ENCODE peak calls at places on chromosomes 16 and 17, in nine cellular contexts. One of them, this sample, is unnamed.

GRCh38 chr17:13544292-13544691 is 57.4 kb downstream of the HS3ST3A1 start:
- DNase-seq in IMR-90: peak
- DNase-seq in tibial nerve: no peak
- DNase-seq in fibroblast of lung: peak
- DNase-seq in caudate nucleus: no peak
- DNase-seq in A549: no peak
- DNase-seq in AG04450: peak
- DNase-seq in GM23248: peak
- DNase-seq in uterus: peak
- DNase-seq in this sample: no peak

GRCh38 chr16:53168744-53169143 is 114.0 kb downstream of the CHD9 start:
- DNase-seq in IMR-90: no peak
- DNase-seq in tibial nerve: no peak
- DNase-seq in fibroblast of lung: no peak
- DNase-seq in caudate nucleus: no peak
- DNase-seq in A549: no peak
- DNase-seq in AG04450: no peak
- DNase-seq in GM23248: no peak
- DNase-seq in uterus: no peak
- DNase-seq in this sample: no peak

GRCh38 chr17:15490634-15491261 is 23.3 kb upstream of the CDRT4 start:
- DNase-seq in IMR-90: peak
- DNase-seq in tibial nerve: peak
- DNase-seq in fibroblast of lung: peak
- DNase-seq in caudate nucleus: peak
- DNase-seq in A549: no peak
- DNase-seq in AG04450: no peak
- DNase-seq in GM23248: peak
- DNase-seq in uterus: peak
- DNase-seq in this sample: peak

GRCh38 chr17:57434361-57434760 is 178.0 kb downstream of the MSI2 start:
- DNase-seq in IMR-90: no peak
- DNase-seq in tibial nerve: no peak
- DNase-seq in fibroblast of lung: no peak
- DNase-seq in caudate nucleus: no peak
- DNase-seq in A549: no peak
- DNase-seq in AG04450: no peak
- DNase-seq in GM23248: no peak
- DNase-seq in uterus: no peak
- DNase-seq in this sample: no peak

GRCh38 chr17:66938656-66939055 is 25.9 kb upstream of the CACNG4 start:
- DNase-seq in IMR-90: no peak
- DNase-seq in tibial nerve: no peak
- DNase-seq in fibroblast of lung: no peak
- DNase-seq in caudate nucleus: no peak
- DNase-seq in A549: no peak
- DNase-seq in AG04450: no peak
- DNase-seq in GM23248: no peak
- DNase-seq in uterus: no peak
- DNase-seq in this sample: no peak

GRCh38 chr17:74939534-74939933 is 3.8 kb downstream of the OTOP3 start:
- DNase-seq in IMR-90: no peak
- DNase-seq in tibial nerve: no peak
- DNase-seq in fibroblast of lung: no peak
- DNase-seq in caudate nucleus: no peak
- DNase-seq in A549: no peak
- DNase-seq in AG04450: no peak
- DNase-seq in GM23248: no peak
- DNase-seq in uterus: no peak
- DNase-seq in this sample: no peak

GRCh38 chr17:8029121-8029520 is 9.7 kb upstream of the ALOX15B start:
- DNase-seq in IMR-90: peak
- DNase-seq in tibial nerve: no peak
- DNase-seq in fibroblast of lung: peak
- DNase-seq in caudate nucleus: no peak
- DNase-seq in A549: no peak
- DNase-seq in AG04450: no peak
- DNase-seq in GM23248: peak
- DNase-seq in uterus: no peak
- DNase-seq in this sample: no peak

GRCh38 chr16:48914070-48914469 is 304.1 kb upstream of the N4BP1 start:
- DNase-seq in IMR-90: no peak
- DNase-seq in tibial nerve: no peak
- DNase-seq in fibroblast of lung: no peak
- DNase-seq in caudate nucleus: no peak
- DNase-seq in A549: no peak
- DNase-seq in AG04450: no peak
- DNase-seq in GM23248: no peak
- DNase-seq in uterus: no peak
- DNase-seq in this sample: no peak

GRCh38 chr17:57286372-57287105 is 30.2 kb downstream of the MSI2 start:
- DNase-seq in IMR-90: no peak
- DNase-seq in tibial nerve: no peak
- DNase-seq in fibroblast of lung: peak
- DNase-seq in caudate nucleus: peak
- DNase-seq in A549: no peak
- DNase-seq in AG04450: no peak
- DNase-seq in GM23248: no peak
- DNase-seq in uterus: no peak
- DNase-seq in this sample: no peak

GRCh38 chr17:32936894-32937500 is 9.0 kb downstream of the TMEM98 start:
- DNase-seq in IMR-90: peak
- DNase-seq in tibial nerve: peak
- DNase-seq in fibroblast of lung: peak
- DNase-seq in caudate nucleus: no peak
- DNase-seq in A549: peak
- DNase-seq in AG04450: peak
- DNase-seq in GM23248: peak
- DNase-seq in uterus: peak
- DNase-seq in this sample: peak

GRCh38 chr17:9414471-9414870 is 161.1 kb downstream of the STX8 start:
- DNase-seq in IMR-90: no peak
- DNase-seq in tibial nerve: no peak
- DNase-seq in fibroblast of lung: no peak
- DNase-seq in caudate nucleus: no peak
- DNase-seq in A549: no peak
- DNase-seq in AG04450: no peak
- DNase-seq in GM23248: no peak
- DNase-seq in uterus: no peak
- DNase-seq in this sample: no peak

GRCh38 chr16:48126801-48127644 is 28.8 kb downstream of the ABCC12 start:
- DNase-seq in IMR-90: peak
- DNase-seq in tibial nerve: no peak
- DNase-seq in fibroblast of lung: peak
- DNase-seq in caudate nucleus: peak
- DNase-seq in A549: peak
- DNase-seq in AG04450: peak
- DNase-seq in GM23248: peak
- DNase-seq in uterus: no peak
- DNase-seq in this sample: no peak

GRCh38 chr17:14211778-14212177 is 24.9 kb downstream of the CDRT15 start:
- DNase-seq in IMR-90: no peak
- DNase-seq in tibial nerve: no peak
- DNase-seq in fibroblast of lung: no peak
- DNase-seq in caudate nucleus: no peak
- DNase-seq in A549: no peak
- DNase-seq in AG04450: no peak
- DNase-seq in GM23248: no peak
- DNase-seq in uterus: peak
- DNase-seq in this sample: no peak

GRCh38 chr17:63439682-63440081 is 6.4 kb downstream of the CYB561 start:
- DNase-seq in IMR-90: peak
- DNase-seq in tibial nerve: peak
- DNase-seq in fibroblast of lung: peak
- DNase-seq in caudate nucleus: no peak
- DNase-seq in A549: no peak
- DNase-seq in AG04450: no peak
- DNase-seq in GM23248: peak
- DNase-seq in uterus: no peak
- DNase-seq in this sample: no peak

GRCh38 chr17:75191584-75191983 is 8.8 kb upstream of the SUMO2 start:
- DNase-seq in IMR-90: peak
- DNase-seq in tibial nerve: no peak
- DNase-seq in fibroblast of lung: peak
- DNase-seq in caudate nucleus: no peak
- DNase-seq in A549: no peak
- DNase-seq in AG04450: no peak
- DNase-seq in GM23248: peak
- DNase-seq in uterus: no peak
- DNase-seq in this sample: no peak

GRCh38 chr17:164536-165235 is 16.8 kb downstream of the DOC2B start:
- DNase-seq in IMR-90: peak
- DNase-seq in tibial nerve: peak
- DNase-seq in fibroblast of lung: peak
- DNase-seq in caudate nucleus: no peak
- DNase-seq in A549: peak
- DNase-seq in AG04450: peak
- DNase-seq in GM23248: peak
- DNase-seq in uterus: peak
- DNase-seq in this sample: no peak

GRCh38 chr17:42286411-42287295 is 1.6 kb upstream of the STAT5A start:
- DNase-seq in IMR-90: no peak
- DNase-seq in tibial nerve: peak
- DNase-seq in fibroblast of lung: no peak
- DNase-seq in caudate nucleus: no peak
- DNase-seq in A549: no peak
- DNase-seq in AG04450: no peak
- DNase-seq in GM23248: peak
- DNase-seq in uterus: peak
- DNase-seq in this sample: no peak

GRCh38 chr17:13176436-13176835 is 158.6 kb upstream of the ELAC2 start:
- DNase-seq in IMR-90: no peak
- DNase-seq in tibial nerve: no peak
- DNase-seq in fibroblast of lung: no peak
- DNase-seq in caudate nucleus: no peak
- DNase-seq in A549: no peak
- DNase-seq in AG04450: no peak
- DNase-seq in GM23248: no peak
- DNase-seq in uterus: no peak
- DNase-seq in this sample: no peak

GRCh38 chr17:62761884-62762283 is 46.2 kb downstream of the MARCHF10 start:
- DNase-seq in IMR-90: no peak
- DNase-seq in tibial nerve: no peak
- DNase-seq in fibroblast of lung: no peak
- DNase-seq in caudate nucleus: no peak
- DNase-seq in A549: no peak
- DNase-seq in AG04450: no peak
- DNase-seq in GM23248: no peak
- DNase-seq in uterus: no peak
- DNase-seq in this sample: no peak

DNA sequence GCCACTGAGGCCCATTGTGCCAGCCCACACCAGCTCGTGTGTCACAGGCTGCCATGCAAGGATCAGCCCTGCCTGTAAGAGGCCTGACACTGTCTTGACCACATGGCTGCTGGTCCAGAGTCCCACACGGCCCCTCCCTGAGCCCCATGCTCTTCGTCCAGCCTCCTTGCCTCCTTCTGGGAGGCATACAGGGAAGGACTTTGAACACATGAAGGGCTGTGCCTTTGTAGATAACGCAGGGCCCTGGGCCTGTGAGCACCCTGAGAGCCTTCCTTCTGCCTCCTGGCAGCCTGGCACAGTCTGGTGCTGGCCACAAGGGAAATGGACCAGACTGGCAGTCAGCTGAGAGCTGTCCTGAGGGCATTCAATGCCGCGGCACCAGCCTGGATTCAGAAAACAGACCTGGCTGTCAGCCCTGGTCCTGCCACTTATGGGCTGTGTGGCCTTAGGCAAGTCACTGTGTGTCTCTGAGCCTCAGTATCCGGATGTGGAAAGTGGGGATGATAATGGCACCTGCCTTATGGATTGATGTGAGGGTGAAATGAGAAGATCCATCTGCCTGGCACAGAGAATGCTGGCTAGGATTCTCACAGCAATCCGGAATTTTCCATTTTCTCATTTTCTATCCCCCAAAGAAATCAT is 19.2 kb upstream of the SPNS2 start:
- DNase-seq in IMR-90: no peak
- DNase-seq in tibial nerve: no peak
- DNase-seq in fibroblast of lung: no peak
- DNase-seq in caudate nucleus: no peak
- DNase-seq in A549: no peak
- DNase-seq in AG04450: no peak
- DNase-seq in GM23248: no peak
- DNase-seq in uterus: no peak
- DNase-seq in this sample: no peak
- H3K27ac ChIP-seq in IMR-90: no peak
- H3K27ac ChIP-seq in tibial nerve: peak
- H3K27ac ChIP-seq in fibroblast of lung: no peak
- H3K27ac ChIP-seq in caudate nucleus: no peak
- H3K27ac ChIP-seq in A549: no peak
- H3K27ac ChIP-seq in AG04450: no peak
- H3K27ac ChIP-seq in GM23248: no peak
- H3K27ac ChIP-seq in uterus: no peak
- H3K27ac ChIP-seq in this sample: no peak

GRCh38 chr16:6615661-6616060 is 717.0 kb upstream of the RBFOX1 start:
- DNase-seq in IMR-90: no peak
- DNase-seq in tibial nerve: no peak
- DNase-seq in fibroblast of lung: no peak
- DNase-seq in caudate nucleus: no peak
- DNase-seq in A549: no peak
- DNase-seq in AG04450: no peak
- DNase-seq in GM23248: no peak
- DNase-seq in uterus: no peak
- DNase-seq in this sample: no peak
- H3K27ac ChIP-seq in IMR-90: no peak
- H3K27ac ChIP-seq in tibial nerve: no peak
- H3K27ac ChIP-seq in fibroblast of lung: no peak
- H3K27ac ChIP-seq in caudate nucleus: no peak
- H3K27ac ChIP-seq in A549: no peak
- H3K27ac ChIP-seq in AG04450: no peak
- H3K27ac ChIP-seq in GM23248: no peak
- H3K27ac ChIP-seq in uterus: no peak
- H3K27ac ChIP-seq in this sample: no peak

GRCh38 chr16:23852794-23853562 is 17.2 kb downstream of the PRKCB start:
- DNase-seq in IMR-90: no peak
- DNase-seq in tibial nerve: no peak
- DNase-seq in fibroblast of lung: no peak
- DNase-seq in caudate nucleus: no peak
- DNase-seq in A549: no peak
- DNase-seq in AG04450: no peak
- DNase-seq in GM23248: no peak
- DNase-seq in uterus: no peak
- DNase-seq in this sample: no peak
- H3K27ac ChIP-seq in IMR-90: no peak
- H3K27ac ChIP-seq in tibial nerve: no peak
- H3K27ac ChIP-seq in fibroblast of lung: no peak
- H3K27ac ChIP-seq in caudate nucleus: no peak
- H3K27ac ChIP-seq in A549: no peak
- H3K27ac ChIP-seq in AG04450: no peak
- H3K27ac ChIP-seq in GM23248: no peak
- H3K27ac ChIP-seq in uterus: no peak
- H3K27ac ChIP-seq in this sample: no peak

DNA sequence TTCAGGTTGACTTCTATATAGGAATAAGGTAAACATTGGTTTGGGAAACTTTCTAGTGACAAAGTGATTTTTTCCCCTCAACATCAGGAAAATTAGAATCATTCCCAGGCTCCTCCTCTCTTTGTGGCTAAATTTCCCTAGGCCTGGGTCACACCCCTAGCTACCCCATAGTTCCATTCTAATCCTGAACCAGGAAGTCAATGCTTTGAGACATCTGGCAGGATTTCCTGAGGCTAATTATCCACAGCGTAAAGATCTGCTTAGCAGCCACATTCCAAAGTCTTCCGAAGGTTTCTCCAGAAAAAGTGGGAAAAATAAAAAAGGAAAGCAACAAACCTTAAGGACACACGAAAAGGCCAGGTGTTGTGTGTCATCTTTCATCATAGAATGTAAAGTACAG is 60.3 kb upstream of the CORO6 start:
- DNase-seq in IMR-90: no peak
- DNase-seq in tibial nerve: no peak
- DNase-seq in fibroblast of lung: no peak
- DNase-seq in caudate nucleus: no peak
- DNase-seq in A549: no peak
- DNase-seq in AG04450: no peak
- DNase-seq in GM23248: no peak
- DNase-seq in uterus: no peak
- DNase-seq in this sample: no peak
- H3K27ac ChIP-seq in IMR-90: no peak
- H3K27ac ChIP-seq in tibial nerve: peak
- H3K27ac ChIP-seq in fibroblast of lung: no peak
- H3K27ac ChIP-seq in caudate nucleus: peak
- H3K27ac ChIP-seq in A549: no peak
- H3K27ac ChIP-seq in AG04450: no peak
- H3K27ac ChIP-seq in GM23248: no peak
- H3K27ac ChIP-seq in uterus: peak
- H3K27ac ChIP-seq in this sample: peak